ENCODE peak calls at places on chromosomes 2 and 18, in nine cellular contexts. O, X, J, Y, S, P, B, M and Q are unnamed samples. For H3K9me3, the result is how much of the 10 kb centered on the place peaks cover.

GRCh38 chr2:102106133-102106556 is 36.4 kb upstream of the IL1R1 start:
- DNase-seq in Y (peak), S (no peak), O (peak), J (no peak), B (no peak), M (no peak), X (no peak), P (peak), Q (no peak)

GRCh38 chr2:158211516-158211915 is 109.8 kb downstream of the UPP2 start:
- DNase-seq in O (peak), P (peak), X (no peak), M (no peak), Y (no peak), J (no peak), B (no peak), S (no peak), Q (no peak)

GRCh38 chr2:174752403-174753037 is 11.8 kb downstream of the CHRNA1 start:
- DNase-seq in S (peak), B (peak), Y (no peak), M (no peak), X (no peak), J (no peak), O (no peak), P (no peak), Q (no peak)

GRCh38 chr2:31373127-31373526 is 41.4 kb downstream of the XDH start:
- DNase-seq in M (no peak), S (no peak), Y (no peak), J (no peak), B (no peak), O (no peak), P (no peak), X (no peak), Q (no peak)

GRCh38 chr2:37544617-37545031 is 126.8 kb downstream of the CDC42EP3 start:
- DNase-seq in Y (no peak), S (no peak), B (no peak), J (no peak), P (no peak), O (no peak), M (no peak), X (no peak), Q (no peak)

GRCh38 chr2:3288455-3289163 is 89.0 kb downstream of the EIPR1 start:
- DNase-seq in O (no peak), S (no peak), B (no peak), P (no peak), X (no peak), J (no peak), M (peak), Y (no peak), Q (no peak)

GRCh38 chr2:236663671-236664101 is 94.1 kb downstream of the ACKR3 start:
- DNase-seq in X (no peak), O (peak), M (no peak), P (peak), Y (peak), B (no peak), S (no peak), J (no peak), Q (no peak)

GRCh38 chr2:131366643-131367042 is 2.7 kb upstream of the RAB6D start:
- DNase-seq in B (no peak), O (no peak), S (no peak), M (peak), Y (no peak), P (no peak), J (no peak), X (no peak), Q (no peak)

DNA sequence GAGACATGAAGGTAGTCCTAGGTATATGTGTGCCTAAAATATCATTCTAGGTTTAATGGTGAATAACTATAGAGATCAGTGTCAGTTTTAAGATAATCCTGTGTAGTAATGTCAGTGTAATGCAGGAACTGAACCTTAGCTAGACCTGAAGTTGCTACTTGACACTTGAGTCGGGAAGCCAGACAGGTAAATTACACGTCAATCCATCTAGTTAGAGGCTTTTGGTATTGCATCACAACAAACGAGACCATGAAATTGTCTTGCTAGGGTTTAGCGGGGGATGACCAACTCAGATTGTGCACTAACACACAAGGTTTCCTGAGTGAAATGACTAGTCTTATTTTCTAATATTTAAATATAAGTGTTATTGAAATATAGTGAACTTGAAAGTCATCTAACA is 2.0 kb downstream of the YPEL5 start:
- DNase-seq in J (no peak), S (no peak), O (no peak), X (peak), Y (no peak), B (no peak), M (no peak), P (no peak), Q (no peak)
- H3K4me3 ChIP-seq in J (no peak), S (peak), O (peak), X (no peak), Y (no peak), B (no peak), M (no peak), P (peak), Q (peak)

GRCh38 chr2:116317111-116317510 is 1497.4 kb upstream of the DDX18 start:
- DNase-seq in B (no peak), Y (no peak), M (no peak), J (no peak), S (no peak), X (no peak), P (no peak), O (no peak), Q (no peak)
- H3K9me3 ChIP-seq in B (under half), Y (under half), M (under half), J (under half), S (under half), X (under half), P (under half), O (under half), Q (under half)

GRCh38 chr18:48545690-48546365 is 7.0 kb downstream of the CTIF start:
- DNase-seq in S (no peak), P (peak), X (no peak), M (peak), Y (peak), J (no peak), O (peak), B (no peak), Q (no peak)
- H3K4me3 ChIP-seq in S (no peak), P (peak), X (no peak), M (no peak), Y (no peak), J (no peak), O (no peak), B (no peak), Q (no peak)

DNA sequence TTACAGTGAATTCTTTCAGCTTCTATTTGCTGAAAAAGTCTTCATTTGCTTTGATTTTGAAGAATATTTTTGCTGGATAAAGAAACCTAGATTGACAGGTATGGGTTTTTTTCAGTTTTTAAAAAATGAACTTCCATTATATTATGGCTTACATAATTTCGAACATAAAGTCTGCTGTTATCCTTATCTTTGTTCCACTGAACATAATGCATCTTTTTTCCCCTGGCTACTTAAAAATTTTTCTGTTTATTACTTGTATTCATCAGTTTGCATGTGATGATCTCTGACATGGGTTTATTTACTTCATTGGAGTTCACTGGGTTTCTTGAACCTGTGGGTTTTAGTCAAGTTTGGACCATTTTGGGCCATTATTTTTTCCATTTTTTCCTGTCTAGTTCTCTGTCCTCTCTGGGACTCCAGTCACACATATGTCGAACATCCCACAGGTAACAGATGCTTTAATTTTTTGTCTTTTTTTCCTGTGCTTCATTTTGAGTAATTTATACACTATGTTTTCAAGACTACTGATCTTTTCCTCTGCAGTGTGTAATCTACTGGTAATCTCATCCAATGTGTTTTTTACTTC is 33.1 kb downstream of the SEC11C start:
- DNase-seq in X (no peak), O (peak), B (no peak), P (peak), Y (no peak), S (no peak), M (no peak), J (no peak), Q (no peak)
- H3K9me3 ChIP-seq in X (under half), O (under half), B (under half), P (under half), Y (under half), S (under half), M (under half), J (under half), Q (under half)

DNA sequence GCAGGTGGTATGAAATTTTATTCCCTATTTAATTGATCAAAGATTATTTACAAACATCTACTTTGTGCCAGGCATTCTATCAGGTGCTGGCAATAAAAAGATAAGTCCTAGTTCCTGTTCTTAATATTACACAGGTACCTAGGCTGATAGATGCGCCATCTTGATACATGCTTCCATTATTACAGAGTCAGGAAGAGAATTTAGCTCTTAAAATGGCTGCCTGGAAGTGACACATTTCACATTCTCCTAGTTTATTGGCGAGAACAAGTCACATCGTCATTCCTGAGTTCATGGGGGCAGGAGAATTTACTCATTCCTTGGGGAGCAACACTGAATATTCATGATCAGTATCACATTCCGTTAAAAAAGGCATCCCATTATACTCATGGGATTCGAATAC is 1.1 kb upstream of the DARS1 start:
- DNase-seq in O (no peak), B (no peak), M (no peak), S (no peak), P (no peak), Y (no peak), X (no peak), J (no peak), Q (no peak)
- H3K4me3 ChIP-seq in O (no peak), B (no peak), M (no peak), S (no peak), P (no peak), Y (no peak), X (no peak), J (peak), Q (no peak)

DNA sequence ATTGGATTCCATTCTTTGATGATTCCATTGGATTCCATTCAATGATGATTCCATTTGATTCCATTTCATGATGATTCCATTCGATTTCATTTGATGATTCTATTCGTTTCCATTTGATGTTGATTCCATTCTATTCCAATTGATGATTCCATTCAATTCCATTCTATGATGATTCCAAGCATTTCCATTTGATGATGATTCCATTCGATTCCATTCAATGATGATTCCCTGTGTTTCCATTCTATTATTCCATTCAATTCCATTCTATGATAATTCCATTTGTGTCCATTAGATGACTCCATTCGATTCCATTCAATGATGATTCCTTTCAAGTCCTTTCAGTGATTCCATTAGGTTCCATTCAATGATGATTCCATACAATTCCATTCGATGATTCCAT is 1090.5 kb downstream of the RPIA start:
- DNase-seq in P (no peak), B (no peak), O (no peak), M (no peak), S (no peak), J (no peak), X (no peak), Y (no peak), Q (no peak)
- H3K9me3 ChIP-seq in P (under half), B (half or more), O (under half), M (half or more), S (under half), J (half or more), X (under half), Y (under half), Q (under half)

DNA sequence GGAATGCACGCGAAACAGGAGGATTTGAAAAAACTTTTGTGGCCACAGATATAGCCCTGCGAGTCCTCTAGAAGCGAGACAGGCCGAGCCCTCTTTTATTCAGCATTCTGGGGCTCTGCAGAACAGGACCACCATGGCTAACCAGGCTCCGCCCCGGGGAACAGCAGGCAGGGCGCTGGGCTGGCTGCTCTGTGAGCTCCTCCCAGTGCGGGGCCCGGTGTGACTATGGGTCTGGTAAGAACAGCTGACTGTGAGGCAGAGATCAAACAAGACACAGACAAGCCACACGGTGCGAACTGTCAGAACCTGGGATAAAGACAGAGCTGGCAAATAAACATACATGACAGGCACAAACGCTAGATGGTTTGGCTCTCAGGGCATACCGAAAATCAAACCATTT is 15.5 kb downstream of the PXDN start:
- DNase-seq in O (no peak), J (no peak), M (peak), S (no peak), B (no peak), P (peak), Y (peak), X (no peak), Q (no peak)
- H3K4me3 ChIP-seq in O (no peak), J (no peak), M (no peak), S (no peak), B (no peak), P (no peak), Y (no peak), X (no peak), Q (no peak)

DNA sequence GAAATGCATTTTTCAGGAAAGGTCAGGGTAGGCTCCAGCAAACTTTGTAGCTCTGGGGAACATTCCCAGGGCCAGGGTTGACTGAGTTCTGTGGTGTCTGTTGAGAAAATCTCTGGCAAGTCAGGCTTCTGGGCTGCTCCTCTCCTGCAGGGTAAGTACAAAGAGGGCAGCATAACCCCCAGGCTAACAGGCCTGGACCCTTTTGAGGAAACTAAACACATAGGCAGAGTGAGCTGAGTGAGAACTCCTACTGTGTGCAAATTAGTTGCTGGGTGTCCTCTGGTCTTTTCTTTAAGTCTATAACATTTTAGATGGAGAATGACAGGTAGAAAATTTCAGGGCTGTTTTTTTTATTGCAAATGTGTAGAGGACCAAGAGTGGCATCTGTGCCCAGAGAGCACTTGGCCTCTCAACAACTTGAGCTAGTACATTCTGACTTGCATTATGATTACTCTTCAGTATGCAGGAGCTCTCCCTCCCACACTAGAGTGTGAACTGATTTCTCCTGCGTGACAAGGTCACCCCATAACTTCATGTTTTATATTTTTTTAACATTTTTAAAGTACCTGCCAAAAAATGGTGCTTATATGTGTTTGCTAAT is 49.9 kb downstream of the GPR39 start:
- DNase-seq in P (no peak), B (no peak), M (no peak), J (no peak), Y (no peak), S (no peak), X (no peak), O (no peak), Q (no peak)
- H3K9me3 ChIP-seq in P (under half), B (under half), M (half or more), J (under half), Y (under half), S (under half), X (under half), O (under half), Q (under half)

GRCh38 chr18:23247896-23248295 is 112.6 kb downstream of the CABLES1 start:
- DNase-seq in J (no peak), M (no peak), Y (no peak), X (no peak), S (no peak), P (no peak), B (no peak), O (no peak), Q (no peak)

GRCh38 chr18:23250893-23251656 is 115.8 kb downstream of the CABLES1 start:
- DNase-seq in P (peak), J (no peak), S (no peak), O (peak), X (no peak), Y (no peak), M (peak), B (no peak), Q (no peak)

GRCh38 chr18:23249348-23249747 is 114.1 kb downstream of the CABLES1 start:
- DNase-seq in P (no peak), J (no peak), S (no peak), Y (no peak), B (no peak), X (no peak), M (no peak), O (no peak), Q (no peak)

GRCh38 chr18:23247363-23247762 is 112.1 kb downstream of the CABLES1 start:
- DNase-seq in O (no peak), J (no peak), S (no peak), X (no peak), B (no peak), M (no peak), P (no peak), Y (no peak), Q (no peak)

DNA sequence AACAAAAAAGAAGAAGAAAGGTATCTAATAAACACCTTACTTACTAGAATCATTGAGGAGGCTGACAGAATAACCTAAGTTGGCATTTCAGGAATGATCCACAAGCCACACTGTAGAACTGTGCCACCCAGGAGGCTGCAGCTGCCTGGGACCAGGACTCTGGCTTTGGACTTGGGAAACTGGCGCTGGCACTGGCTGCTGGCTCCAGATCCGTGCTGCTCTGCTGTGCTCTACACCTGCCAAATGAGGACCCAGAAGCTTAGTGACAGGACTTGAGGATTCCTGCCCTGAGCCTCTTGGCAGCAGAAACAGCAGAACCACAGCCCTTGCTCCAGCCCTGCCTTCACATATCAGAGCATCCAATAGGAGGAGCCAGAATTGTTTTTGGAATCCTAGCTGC is 113.5 kb downstream of the CABLES1 start:
- DNase-seq in P (no peak), J (no peak), O (no peak), M (no peak), X (no peak), B (no peak), Y (no peak), S (no peak), Q (no peak)
- H3K4me3 ChIP-seq in P (no peak), J (no peak), O (no peak), M (no peak), X (no peak), B (no peak), Y (no peak), S (no peak), Q (no peak)